ENCODE peak calls at places on chromosome 5, in seven cellular contexts. O is mammary epithelial cell, D is epithelial cell of esophagus, H is upper lobe of right lung, M is epithelial cell of proximal tubule, J is WERI-Rb-1, W is GM23338. Q is an unnamed sample.

GRCh38 chr5:42360061-42360460 is 63.2 kb upstream of the GHR start:
- DNase-seq in O (peak; percentile 49), D (peak; percentile 64), H (no peak), M (no peak), J (no peak), W (no peak), Q (peak; percentile 18)

GRCh38 chr5:172740483-172741205 is 30.4 kb downstream of the DUSP1 start:
- DNase-seq in O (peak; percentile 92), D (peak; percentile 91), H (peak; percentile 82), M (peak; percentile 79), J (no peak), W (no peak), Q (peak; percentile 96)

GRCh38 chr5:42423285-42424152 is at the start of gene GHR:
- DNase-seq in O (peak; percentile 84), D (peak; percentile 93), H (peak; percentile 86), M (peak; percentile 69), J (peak; percentile 75), W (peak; percentile 93), Q (peak; percentile 95)

GRCh38 chr5:33936381-33937016 is at the start of gene RXFP3:
- DNase-seq in O (no peak), D (peak; percentile 11), H (no peak), M (no peak), J (no peak), W (peak; percentile 59), Q (peak; percentile 67)

GRCh38 chr5:89128930-89129625 is 246.1 kb upstream of the MEF2C start:
- DNase-seq in O (no peak), D (no peak), H (no peak), M (no peak), J (peak; percentile 32), W (no peak), Q (no peak)

GRCh38 chr5:59814563-59814872 is 79.0 kb downstream of the PDE4D start:
- DNase-seq in O (no peak), D (no peak), H (no peak), M (no peak), J (no peak), W (no peak), Q (no peak)

GRCh38 chr5:177476531-177477233 is 3.2 kb upstream of the DBN1 start:
- DNase-seq in O (no peak), D (no peak), H (peak; percentile 70), M (no peak), J (no peak), W (peak; percentile 41), Q (peak; percentile 72)

GRCh38 chr5:170448221-170448620 is 55.6 kb upstream of the KCNIP1 start:
- DNase-seq in O (no peak), D (no peak), H (no peak), M (no peak), J (no peak), W (no peak), Q (no peak)

GRCh38 chr5:1763960-1764605 is 35.6 kb downstream of the MRPL36 start:
- DNase-seq in O (no peak), D (no peak), H (peak; percentile 53), M (no peak), J (peak; percentile 6), W (no peak), Q (no peak)

GRCh38 chr5:148957591-148958202 is 105.2 kb downstream of the SH3TC2 start:
- DNase-seq in O (peak; percentile 33), D (peak; percentile 61), H (no peak), M (no peak), J (peak; percentile 43), W (peak; percentile 87), Q (peak; percentile 42)

GRCh38 chr5:110681109-110681508 is 45.4 kb downstream of the TMEM232 start:
- DNase-seq in O (no peak), D (no peak), H (no peak), M (no peak), J (no peak), W (peak; percentile 30), Q (no peak)

GRCh38 chr5:50667079-50667652 is 729 bp downstream of the PARP8 start:
- DNase-seq in O (peak; percentile 59), D (peak; percentile 71), H (peak; percentile 86), M (no peak), J (peak; percentile 37), W (peak; percentile 76), Q (peak; percentile 53)

GRCh38 chr5:94276751-94277150 is 341.7 kb downstream of the KIAA0825 start:
- DNase-seq in O (no peak), D (peak; percentile 14), H (no peak), M (no peak), J (no peak), W (no peak), Q (peak; percentile 1)

GRCh38 chr5:108280248-108280647 is 101.7 kb downstream of the FBXL17 start:
- DNase-seq in O (no peak), D (no peak), H (no peak), M (no peak), J (no peak), W (no peak), Q (no peak)

GRCh38 chr5:160697281-160697680 is 154.7 kb downstream of the ATP10B start:
- DNase-seq in O (no peak), D (no peak), H (no peak), M (no peak), J (no peak), W (no peak), Q (no peak)

GRCh38 chr5:179798144-179798770 is 4.5 kb downstream of the LTC4S start:
- DNase-seq in O (no peak), D (no peak), H (no peak), M (no peak), J (no peak), W (no peak), Q (no peak)

GRCh38 chr5:142874537-142874936 is 104.4 kb downstream of the ARHGAP26 start:
- DNase-seq in O (peak; percentile 72), D (peak; percentile 71), H (peak; percentile 94), M (peak; percentile 82), J (no peak), W (no peak), Q (peak; percentile 94)

GRCh38 chr5:180593446-180594206 is 2.3 kb upstream of the SCGB3A1 start:
- DNase-seq in O (no peak), D (no peak), H (no peak), M (no peak), J (no peak), W (no peak), Q (no peak)

GRCh38 chr5:80231243-80231642 is 24.6 kb downstream of the SERINC5 start:
- DNase-seq in O (peak; percentile 44), D (peak; percentile 24), H (no peak), M (no peak), J (no peak), W (no peak), Q (peak; percentile 27)

GRCh38 chr5:123810253-123810652 is 298.3 kb downstream of the CSNK1G3 start:
- DNase-seq in O (no peak), D (no peak), H (no peak), M (no peak), J (no peak), W (peak; percentile 10), Q (no peak)

GRCh38 chr5:176319827-176320554 is 41.6 kb downstream of the KIAA1191 start:
- DNase-seq in O (no peak), D (peak; percentile 18), H (no peak), M (no peak), J (no peak), W (peak; percentile 27), Q (peak; percentile 34)

GRCh38 chr5:19855031-19855430 is 133.0 kb downstream of the CDH18 start:
- DNase-seq in O (peak; percentile 72), D (peak; percentile 7), H (no peak), M (no peak), J (no peak), W (no peak), Q (peak; percentile 19)

GRCh38 chr5:125134216-125135081 is 388.0 kb upstream of the ZNF608 start:
- DNase-seq in O (peak; percentile 71), D (peak; percentile 28), H (no peak), M (peak; percentile 57), J (no peak), W (peak; percentile 22), Q (peak; percentile 92)

DNA sequence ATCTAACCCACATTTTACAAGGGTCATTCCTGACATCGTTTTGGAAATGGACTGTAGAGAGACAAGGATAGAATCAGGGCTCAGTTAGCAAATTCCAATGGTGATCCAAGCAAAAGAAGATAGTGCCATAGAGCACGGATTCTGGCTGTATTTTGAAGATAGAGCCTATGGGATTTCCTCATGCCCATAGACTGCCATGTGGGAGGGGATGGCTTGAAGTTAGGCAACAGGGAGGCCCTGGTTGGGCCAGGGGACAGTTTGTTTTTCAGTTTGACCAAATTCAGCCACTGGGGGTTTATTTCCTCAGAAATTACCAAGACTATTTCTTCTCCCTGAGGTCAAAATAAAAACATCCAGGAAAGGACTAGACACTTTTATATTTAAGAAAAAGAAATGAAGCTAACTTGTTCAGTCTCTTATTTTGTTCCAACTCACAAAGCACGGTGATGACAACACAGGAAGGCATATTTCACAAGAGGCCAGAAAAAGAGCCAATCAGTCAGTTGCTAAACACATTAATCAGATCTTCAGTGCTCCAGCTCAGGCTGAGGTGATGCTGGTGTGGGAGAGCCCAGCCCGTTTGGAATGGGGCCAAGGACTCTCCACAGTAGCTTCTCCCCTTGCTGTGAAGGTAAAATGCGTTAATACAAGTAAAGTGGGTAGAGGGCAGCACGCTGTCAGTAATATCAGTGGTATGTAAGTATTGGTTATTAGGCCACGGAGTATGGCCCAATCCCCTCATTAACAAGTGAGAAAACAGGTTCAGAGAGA is 4.4 kb upstream of the DCTN4 start:
- DNase-seq in O (peak; percentile 93), D (peak; percentile 98), H (no peak), M (peak; percentile 95), J (no peak), W (no peak), Q (peak; percentile 97)
- TF ChIP-seq CTCF in O (no peak), D (no peak), H (no peak), M (no peak), J (no peak), W (no peak), Q (no peak)

DNA sequence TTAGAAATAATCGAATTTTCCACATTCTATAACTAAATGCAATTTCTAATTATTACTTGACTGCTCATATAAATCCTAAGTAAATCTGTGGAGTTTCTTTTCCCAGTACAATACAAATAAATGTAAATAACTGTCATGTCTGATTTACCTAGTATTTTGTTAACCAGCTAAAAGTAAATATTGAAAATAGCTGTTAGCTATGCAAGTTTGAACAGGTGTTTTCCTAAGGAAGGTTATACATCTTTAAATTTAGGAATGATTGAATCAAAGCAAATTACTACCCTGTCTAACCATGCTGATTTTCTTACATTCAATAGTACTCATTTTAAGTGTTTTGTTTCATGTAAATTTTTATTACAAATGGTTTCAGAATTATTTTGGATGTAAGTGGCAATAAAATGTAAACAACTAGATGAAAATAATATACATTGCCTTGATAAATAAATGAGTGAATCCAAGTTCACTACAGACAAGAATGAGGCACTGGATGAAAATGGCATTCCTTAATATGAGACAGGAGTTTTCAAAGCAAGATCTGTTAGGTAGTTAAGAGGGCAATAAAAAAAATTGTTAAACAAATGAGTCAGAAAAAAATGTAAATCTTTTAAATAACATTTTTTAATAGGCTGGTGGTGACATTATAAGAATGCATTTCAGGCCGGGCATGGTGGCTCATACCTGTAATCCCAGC is 15.8 kb downstream of the MCIDAS start:
- DNase-seq in O (no peak), D (no peak), H (no peak), M (no peak), J (no peak), W (no peak), Q (no peak)
- H3K4me3 ChIP-seq in O (no peak overlapping the region), D (no peak overlapping the region), H (no peak overlapping the region), M (no peak overlapping the region), J (no peak overlapping the region), W (no peak overlapping the region), Q (no peak overlapping the region)

GRCh38 chr5:316210-317085 is 5.1 kb upstream of the AHRR start:
- DNase-seq in O (no peak), D (peak; percentile 47), H (peak; percentile 52), M (no peak), J (no peak), W (no peak), Q (no peak)
- TF ChIP-seq CTCF in O (no peak), D (no peak), H (no peak), M (no peak), J (no peak), W (no peak), Q (no peak)

GRCh38 chr5:77301447-77301878 is 91.0 kb downstream of the PDE8B start:
- DNase-seq in O (no peak), D (no peak), H (no peak), M (no peak), J (no peak), W (no peak), Q (peak; percentile 32)
- H3K4me3 ChIP-seq in O (no peak overlapping the region), D (no peak overlapping the region), H (no peak overlapping the region), M (no peak overlapping the region), J (no peak overlapping the region), W (no peak overlapping the region), Q (no peak overlapping the region)